ENCODE peak calls at places on chromosome 13, in seven cellular contexts. L, I, P, S, X, F and U are unnamed samples. For H3K36me3, the result is how much of the 10 kb centered on the place peaks cover.

GRCh38 chr13:18960637-18961227 is 220.9 kb downstream of the TUBA3C start:
- DNase-seq in L (no peak), I (no peak), P (no peak), S (no peak), X (no peak), F (no peak), U (no peak)

GRCh38 chr13:75135325-75135825 is 346.6 kb downstream of the TBC1D4 start:
- DNase-seq in L (no peak), I (no peak), P (no peak), S (no peak), X (no peak), F (no peak), U (no peak)

GRCh38 chr13:83980322-83980721 is 98.0 kb upstream of the SLITRK1 start:
- DNase-seq in L (no peak), I (no peak), P (no peak), S (no peak), X (no peak), F (no peak), U (no peak)

GRCh38 chr13:83498486-83499190 is 383.6 kb downstream of the SLITRK1 start:
- DNase-seq in L (no peak), I (no peak), P (no peak), S (no peak), X (no peak), F (no peak), U (no peak)

GRCh38 chr13:80473695-80474094 is 132.8 kb upstream of the SPRY2 start:
- DNase-seq in L (no peak), I (no peak), P (no peak), S (no peak), X (no peak), F (no peak), U (no peak)

GRCh38 chr13:28492527-28493367 is 2.2 kb downstream of the FLT1 start:
- DNase-seq in L (no peak), I (peak), P (no peak), S (no peak), X (no peak), F (no peak), U (no peak)

GRCh38 chr13:64925284-64925683 is 2304.9 kb downstream of the PCDH9 start:
- DNase-seq in L (no peak), I (peak), P (no peak), S (no peak), X (no peak), F (no peak), U (no peak)

GRCh38 chr13:59475911-59476310 is 687.8 kb downstream of the DIAPH3 start:
- DNase-seq in L (no peak), I (no peak), P (no peak), S (no peak), X (no peak), F (no peak), U (no peak)

GRCh38 chr13:29909975-29910674 is 59.7 kb upstream of the UBL3 start:
- DNase-seq in L (no peak), I (no peak), P (no peak), S (peak), X (no peak), F (no peak), U (no peak)

GRCh38 chr13:39144941-39145533 is 106.8 kb downstream of the NHLRC3 start:
- DNase-seq in L (peak), I (peak), P (peak), S (peak), X (no peak), F (peak), U (no peak)

GRCh38 chr13:74046461-74046860 is 87.7 kb downstream of the KLF12 start:
- DNase-seq in L (no peak), I (no peak), P (no peak), S (no peak), X (no peak), F (no peak), U (no peak)

GRCh38 chr13:101545521-101545920 is 93.0 kb downstream of the ITGBL1 start:
- DNase-seq in L (no peak), I (no peak), P (no peak), S (no peak), X (no peak), F (no peak), U (no peak)

GRCh38 chr13:66071608-66072007 is 1158.5 kb downstream of the PCDH9 start:
- DNase-seq in L (no peak), I (no peak), P (no peak), S (no peak), X (no peak), F (no peak), U (no peak)

GRCh38 chr13:26590951-26591350 is 33.5 kb downstream of the WASF3 start:
- DNase-seq in L (no peak), I (no peak), P (no peak), S (no peak), X (no peak), F (no peak), U (no peak)

GRCh38 chr13:61466280-61466679 is 50.6 kb upstream of the PCDH20 start:
- DNase-seq in L (no peak), I (peak), P (no peak), S (no peak), X (no peak), F (no peak), U (no peak)

GRCh38 chr13:93655132-93655531 is 428.5 kb downstream of the GPC6 start:
- DNase-seq in L (no peak), I (no peak), P (no peak), S (no peak), X (no peak), F (no peak), U (no peak)

GRCh38 chr13:71524245-71525002 is 342.6 kb downstream of the DACH1 start:
- DNase-seq in L (no peak), I (no peak), P (no peak), S (no peak), X (no peak), F (no peak), U (no peak)

GRCh38 chr13:42048323-42048624 is 174 bp upstream of the DGKH start:
- DNase-seq in L (no peak), I (no peak), P (no peak), S (no peak), X (no peak), F (peak), U (no peak)

GRCh38 chr13:114244637-114245036 is 9.9 kb downstream of the CDC16 start:
- DNase-seq in L (no peak), I (no peak), P (no peak), S (no peak), X (no peak), F (no peak), U (no peak)

GRCh38 chr13:85693889-85694511 is 105.2 kb downstream of the SLITRK6 start:
- DNase-seq in L (no peak), I (no peak), P (no peak), S (no peak), X (no peak), F (no peak), U (no peak)

GRCh38 chr13:111281751-111282311 is 38.6 kb upstream of the TEX29 start:
- DNase-seq in L (no peak), I (no peak), P (no peak), S (no peak), X (no peak), F (no peak), U (no peak)

GRCh38 chr13:67421475-67421874 is 191.3 kb upstream of the PCDH9 start:
- DNase-seq in L (no peak), I (no peak), P (no peak), S (no peak), X (no peak), F (no peak), U (no peak)

GRCh38 chr13:67410645-67411044 is 180.5 kb upstream of the PCDH9 start:
- DNase-seq in L (no peak), I (peak), P (no peak), S (no peak), X (no peak), F (no peak), U (no peak)

GRCh38 chr13:67416047-67416925 is 186.2 kb upstream of the PCDH9 start:
- DNase-seq in L (no peak), I (peak), P (no peak), S (no peak), X (no peak), F (no peak), U (no peak)
- H3K27ac ChIP-seq in L (no peak), I (no peak), P (no peak), S (no peak), X (no peak), F (no peak), U (no peak)

GRCh38 chr13:98013241-98013640 is 59.8 kb downstream of the IPO5 start:
- DNase-seq in L (no peak), I (no peak), P (no peak), S (no peak), X (no peak), F (no peak), U (no peak)
- H3K36me3 ChIP-seq in L (under half), I (under half), P (under half), S (under half), X (half or more), F (under half), U (half or more)

DNA sequence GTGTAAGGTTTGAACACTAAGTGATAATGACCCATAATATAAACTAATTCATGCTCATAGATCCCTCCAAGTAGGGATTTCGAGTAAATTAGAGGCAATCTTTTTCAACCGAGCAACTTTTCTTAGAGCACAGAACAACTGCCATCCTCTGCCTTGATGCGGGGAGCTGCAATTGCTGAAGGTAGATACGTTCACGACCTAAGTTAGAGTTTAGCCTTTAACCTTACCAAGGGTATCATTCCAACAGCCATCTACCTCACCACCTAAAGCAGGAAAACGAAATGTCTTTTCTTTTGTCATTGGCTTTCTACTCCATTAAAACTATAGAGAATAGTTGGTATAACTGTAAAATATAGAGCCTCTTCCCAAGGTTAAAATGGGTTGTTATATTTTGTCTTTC is 42.2 kb upstream of the NBEA start:
- DNase-seq in L (no peak), I (no peak), P (no peak), S (no peak), X (no peak), F (no peak), U (no peak)
- H3K4me3 ChIP-seq in L (no peak), I (no peak), P (no peak), S (no peak), X (no peak), F (no peak), U (no peak)

GRCh38 chr13:20430296-20430695 is 95.4 kb downstream of the CRYL1 start:
- DNase-seq in L (no peak), I (no peak), P (no peak), S (no peak), X (no peak), F (no peak), U (no peak)

GRCh38 chr13:20431687-20432384 is 93.8 kb downstream of the CRYL1 start:
- DNase-seq in L (no peak), I (no peak), P (no peak), S (no peak), X (no peak), F (no peak), U (no peak)

GRCh38 chr13:20431080-20431479 is 94.6 kb downstream of the CRYL1 start:
- DNase-seq in L (no peak), I (no peak), P (peak), S (no peak), X (no peak), F (no peak), U (no peak)

GRCh38 chr13:20428666-20429644 is 96.7 kb downstream of the CRYL1 start:
- DNase-seq in L (no peak), I (no peak), P (no peak), S (no peak), X (no peak), F (no peak), U (no peak)

GRCh38 chr13:20429682-20430081 is 96.0 kb downstream of the CRYL1 start:
- DNase-seq in L (no peak), I (no peak), P (no peak), S (no peak), X (no peak), F (no peak), U (no peak)
- H3K27ac ChIP-seq in L (no peak), I (no peak), P (no peak), S (no peak), X (no peak), F (no peak), U (no peak)

GRCh38 chr13:51603716-51604115 is 19.5 kb downstream of the WDFY2 start:
- DNase-seq in L (no peak), I (no peak), P (no peak), S (no peak), X (no peak), F (no peak), U (no peak)

GRCh38 chr13:51608857-51609406 is 24.7 kb downstream of the WDFY2 start:
- DNase-seq in L (no peak), I (no peak), P (no peak), S (no peak), X (no peak), F (no peak), U (no peak)

GRCh38 chr13:51607165-51607564 is 22.9 kb downstream of the WDFY2 start:
- DNase-seq in L (no peak), I (no peak), P (no peak), S (no peak), X (no peak), F (no peak), U (no peak)

GRCh38 chr13:51601601-51602348 is 17.5 kb downstream of the WDFY2 start:
- DNase-seq in L (no peak), I (no peak), P (no peak), S (no peak), X (no peak), F (no peak), U (no peak)

GRCh38 chr13:51605698-51606097 is 21.4 kb downstream of the WDFY2 start:
- DNase-seq in L (no peak), I (no peak), P (no peak), S (no peak), X (no peak), F (no peak), U (no peak)
- H3K36me3 ChIP-seq in L (under half), I (under half), P (under half), S (under half), X (under half), F (under half), U (under half)

GRCh38 chr13:34750078-34750703 is 191.9 kb upstream of the NBEA start:
- DNase-seq in L (no peak), I (peak), P (peak), S (no peak), X (no peak), F (peak), U (no peak)
- H3K4me3 ChIP-seq in L (peak), I (peak), P (peak), S (peak), X (peak), F (peak), U (no peak)

GRCh38 chr13:48429886-48430285 is 17.0 kb upstream of the LPAR6 start:
- DNase-seq in L (no peak), I (no peak), P (no peak), S (no peak), X (no peak), F (no peak), U (no peak)

GRCh38 chr13:48434203-48434602 is 21.3 kb upstream of the LPAR6 start:
- DNase-seq in L (no peak), I (no peak), P (no peak), S (no peak), X (no peak), F (no peak), U (no peak)

GRCh38 chr13:48431431-48431830 is 18.5 kb upstream of the LPAR6 start:
- DNase-seq in L (no peak), I (peak), P (no peak), S (no peak), X (no peak), F (no peak), U (no peak)

GRCh38 chr13:48429036-48429435 is 16.1 kb upstream of the LPAR6 start:
- DNase-seq in L (no peak), I (no peak), P (no peak), S (no peak), X (no peak), F (no peak), U (no peak)

GRCh38 chr13:48431987-48432615 is 19.2 kb upstream of the LPAR6 start:
- DNase-seq in L (no peak), I (no peak), P (no peak), S (no peak), X (no peak), F (no peak), U (no peak)
- H3K27ac ChIP-seq in L (no peak), I (peak), P (peak), S (peak), X (peak), F (peak), U (no peak)